ENCODE peak calls at places on chromosomes 1 and 21, in nine cellular contexts. One of them, this sample, is unnamed.

GRCh38 chr1:27727126-27727525 is 1.4 kb downstream of the FAM76A start:
- DNase-seq in effector memory CD4-positive, alpha-beta T cell: no peak
- DNase-seq in neural progenitor cell: no peak
- DNase-seq in lower lobe of right lung: no peak
- DNase-seq in left ventricle myocardium inferior: no peak
- DNase-seq in OCI-LY7: peak; percentile 7
- DNase-seq in fibroblast of lung: peak; percentile 36
- DNase-seq in PC-3: peak; percentile 17
- DNase-seq in heart right ventricle: no peak
- DNase-seq in this sample: no peak

GRCh38 chr1:89873757-89874156 is 52.9 kb downstream of the LRRC8D start:
- DNase-seq in effector memory CD4-positive, alpha-beta T cell: no peak
- DNase-seq in neural progenitor cell: no peak
- DNase-seq in lower lobe of right lung: no peak
- DNase-seq in left ventricle myocardium inferior: no peak
- DNase-seq in OCI-LY7: no peak
- DNase-seq in fibroblast of lung: peak; percentile 89
- DNase-seq in PC-3: no peak
- DNase-seq in heart right ventricle: no peak
- DNase-seq in this sample: no peak

GRCh38 chr1:147389532-147390184 is 147.2 kb downstream of the CHD1L start:
- DNase-seq in effector memory CD4-positive, alpha-beta T cell: no peak
- DNase-seq in neural progenitor cell: peak; percentile 68
- DNase-seq in lower lobe of right lung: no peak
- DNase-seq in left ventricle myocardium inferior: no peak
- DNase-seq in OCI-LY7: peak; percentile 57
- DNase-seq in fibroblast of lung: peak; percentile 31
- DNase-seq in PC-3: peak; percentile 82
- DNase-seq in heart right ventricle: no peak
- DNase-seq in this sample: no peak

GRCh38 chr21:31515253-31515652 is 144.2 kb upstream of the SOD1 start:
- DNase-seq in effector memory CD4-positive, alpha-beta T cell: no peak
- DNase-seq in neural progenitor cell: no peak
- DNase-seq in lower lobe of right lung: no peak
- DNase-seq in left ventricle myocardium inferior: no peak
- DNase-seq in OCI-LY7: no peak
- DNase-seq in fibroblast of lung: no peak
- DNase-seq in PC-3: no peak
- DNase-seq in heart right ventricle: no peak
- DNase-seq in this sample: no peak

GRCh38 chr1:63949965-63950364 is 176.1 kb downstream of the ROR1 start:
- DNase-seq in effector memory CD4-positive, alpha-beta T cell: no peak
- DNase-seq in neural progenitor cell: no peak
- DNase-seq in lower lobe of right lung: no peak
- DNase-seq in left ventricle myocardium inferior: no peak
- DNase-seq in OCI-LY7: no peak
- DNase-seq in fibroblast of lung: no peak
- DNase-seq in PC-3: no peak
- DNase-seq in heart right ventricle: no peak
- DNase-seq in this sample: no peak

GRCh38 chr1:224168859-224169380 is 14.1 kb upstream of the DEGS1 start:
- DNase-seq in effector memory CD4-positive, alpha-beta T cell: no peak
- DNase-seq in neural progenitor cell: no peak
- DNase-seq in lower lobe of right lung: no peak
- DNase-seq in left ventricle myocardium inferior: no peak
- DNase-seq in OCI-LY7: peak; percentile 38
- DNase-seq in fibroblast of lung: peak; percentile 97
- DNase-seq in PC-3: peak; percentile 98
- DNase-seq in heart right ventricle: no peak
- DNase-seq in this sample: peak; percentile 24

GRCh38 chr1:201348211-201348566 is 29.3 kb downstream of the TNNT2 start:
- DNase-seq in effector memory CD4-positive, alpha-beta T cell: no peak
- DNase-seq in neural progenitor cell: peak; percentile 83
- DNase-seq in lower lobe of right lung: peak; percentile 45
- DNase-seq in left ventricle myocardium inferior: no peak
- DNase-seq in OCI-LY7: peak; percentile 49
- DNase-seq in fibroblast of lung: peak; percentile 35
- DNase-seq in PC-3: peak; percentile 98
- DNase-seq in heart right ventricle: no peak
- DNase-seq in this sample: no peak

GRCh38 chr1:192639607-192640368 is 3.8 kb downstream of the RGS13 start:
- DNase-seq in effector memory CD4-positive, alpha-beta T cell: no peak
- DNase-seq in neural progenitor cell: no peak
- DNase-seq in lower lobe of right lung: no peak
- DNase-seq in left ventricle myocardium inferior: no peak
- DNase-seq in OCI-LY7: peak; percentile 42
- DNase-seq in fibroblast of lung: peak; percentile 83
- DNase-seq in PC-3: peak; percentile 83
- DNase-seq in heart right ventricle: no peak
- DNase-seq in this sample: no peak

GRCh38 chr1:46577671-46578070 is 26.2 kb upstream of the KNCN start:
- DNase-seq in effector memory CD4-positive, alpha-beta T cell: no peak
- DNase-seq in neural progenitor cell: no peak
- DNase-seq in lower lobe of right lung: no peak
- DNase-seq in left ventricle myocardium inferior: no peak
- DNase-seq in OCI-LY7: no peak
- DNase-seq in fibroblast of lung: no peak
- DNase-seq in PC-3: no peak
- DNase-seq in heart right ventricle: no peak
- DNase-seq in this sample: no peak

GRCh38 chr1:60924964-60925798 is 157.2 kb upstream of the NFIA start:
- DNase-seq in effector memory CD4-positive, alpha-beta T cell: no peak
- DNase-seq in neural progenitor cell: no peak
- DNase-seq in lower lobe of right lung: no peak
- DNase-seq in left ventricle myocardium inferior: no peak
- DNase-seq in OCI-LY7: no peak
- DNase-seq in fibroblast of lung: no peak
- DNase-seq in PC-3: no peak
- DNase-seq in heart right ventricle: no peak
- DNase-seq in this sample: no peak

GRCh38 chr1:109589679-109590078 is 29.7 kb downstream of the GNAT2 start:
- DNase-seq in effector memory CD4-positive, alpha-beta T cell: no peak
- DNase-seq in neural progenitor cell: no peak
- DNase-seq in lower lobe of right lung: no peak
- DNase-seq in left ventricle myocardium inferior: no peak
- DNase-seq in OCI-LY7: no peak
- DNase-seq in fibroblast of lung: no peak
- DNase-seq in PC-3: no peak
- DNase-seq in heart right ventricle: no peak
- DNase-seq in this sample: no peak

GRCh38 chr21:26945916-26946315 is 21.0 kb downstream of the ADAMTS5 start:
- DNase-seq in effector memory CD4-positive, alpha-beta T cell: no peak
- DNase-seq in neural progenitor cell: no peak
- DNase-seq in lower lobe of right lung: peak; percentile 49
- DNase-seq in left ventricle myocardium inferior: peak; percentile 35
- DNase-seq in OCI-LY7: no peak
- DNase-seq in fibroblast of lung: peak; percentile 12
- DNase-seq in PC-3: no peak
- DNase-seq in heart right ventricle: peak; percentile 30
- DNase-seq in this sample: no peak

GRCh38 chr1:159974350-159974965 is 20.4 kb upstream of the SLAMF9 start:
- DNase-seq in effector memory CD4-positive, alpha-beta T cell: no peak
- DNase-seq in neural progenitor cell: no peak
- DNase-seq in lower lobe of right lung: no peak
- DNase-seq in left ventricle myocardium inferior: no peak
- DNase-seq in OCI-LY7: no peak
- DNase-seq in fibroblast of lung: no peak
- DNase-seq in PC-3: no peak
- DNase-seq in heart right ventricle: no peak
- DNase-seq in this sample: no peak

GRCh38 chr1:244231572-244232315 is 180.7 kb downstream of the ZBTB18 start:
- DNase-seq in effector memory CD4-positive, alpha-beta T cell: no peak
- DNase-seq in neural progenitor cell: peak; percentile 38
- DNase-seq in lower lobe of right lung: no peak
- DNase-seq in left ventricle myocardium inferior: no peak
- DNase-seq in OCI-LY7: no peak
- DNase-seq in fibroblast of lung: peak; percentile 54
- DNase-seq in PC-3: peak; percentile 79
- DNase-seq in heart right ventricle: no peak
- DNase-seq in this sample: no peak

GRCh38 chr21:44418876-44419230 is 36.5 kb upstream of the LRRC3 start:
- DNase-seq in effector memory CD4-positive, alpha-beta T cell: no peak
- DNase-seq in neural progenitor cell: no peak
- DNase-seq in lower lobe of right lung: no peak
- DNase-seq in left ventricle myocardium inferior: peak; percentile 4
- DNase-seq in OCI-LY7: no peak
- DNase-seq in fibroblast of lung: no peak
- DNase-seq in PC-3: no peak
- DNase-seq in heart right ventricle: no peak
- DNase-seq in this sample: no peak

GRCh38 chr1:70847013-70847412 is 200.6 kb downstream of the PTGER3 start:
- DNase-seq in effector memory CD4-positive, alpha-beta T cell: no peak
- DNase-seq in neural progenitor cell: peak; percentile 4
- DNase-seq in lower lobe of right lung: no peak
- DNase-seq in left ventricle myocardium inferior: no peak
- DNase-seq in OCI-LY7: no peak
- DNase-seq in fibroblast of lung: no peak
- DNase-seq in PC-3: no peak
- DNase-seq in heart right ventricle: no peak
- DNase-seq in this sample: no peak

GRCh38 chr1:40899230-40899870 is 37.2 kb upstream of the CITED4 start:
- DNase-seq in effector memory CD4-positive, alpha-beta T cell: no peak
- DNase-seq in neural progenitor cell: no peak
- DNase-seq in lower lobe of right lung: peak; percentile 72
- DNase-seq in left ventricle myocardium inferior: no peak
- DNase-seq in OCI-LY7: no peak
- DNase-seq in fibroblast of lung: no peak
- DNase-seq in PC-3: peak; percentile 94
- DNase-seq in heart right ventricle: no peak
- DNase-seq in this sample: no peak

GRCh38 chr1:156638189-156638588 is 3.7 kb upstream of the BCAN start:
- DNase-seq in effector memory CD4-positive, alpha-beta T cell: no peak
- DNase-seq in neural progenitor cell: no peak
- DNase-seq in lower lobe of right lung: no peak
- DNase-seq in left ventricle myocardium inferior: no peak
- DNase-seq in OCI-LY7: no peak
- DNase-seq in fibroblast of lung: no peak
- DNase-seq in PC-3: no peak
- DNase-seq in heart right ventricle: no peak
- DNase-seq in this sample: no peak

GRCh38 chr1:89724369-89725015 is 91.6 kb downstream of the LRRC8C start:
- DNase-seq in effector memory CD4-positive, alpha-beta T cell: no peak
- DNase-seq in neural progenitor cell: no peak
- DNase-seq in lower lobe of right lung: no peak
- DNase-seq in left ventricle myocardium inferior: peak; percentile 35
- DNase-seq in OCI-LY7: peak; percentile 41
- DNase-seq in fibroblast of lung: peak; percentile 62
- DNase-seq in PC-3: peak; percentile 79
- DNase-seq in heart right ventricle: peak; percentile 19
- DNase-seq in this sample: peak; percentile 56

GRCh38 chr21:36065497-36066036 is 4.3 kb upstream of the CBR1 start:
- DNase-seq in effector memory CD4-positive, alpha-beta T cell: no peak
- DNase-seq in neural progenitor cell: no peak
- DNase-seq in lower lobe of right lung: no peak
- DNase-seq in left ventricle myocardium inferior: no peak
- DNase-seq in OCI-LY7: no peak
- DNase-seq in fibroblast of lung: peak; percentile 64
- DNase-seq in PC-3: peak; percentile 69
- DNase-seq in heart right ventricle: no peak
- DNase-seq in this sample: no peak
- H3K4me3 ChIP-seq in effector memory CD4-positive, alpha-beta T cell: no peak overlapping the region
- H3K4me3 ChIP-seq in neural progenitor cell: no peak overlapping the region
- H3K4me3 ChIP-seq in lower lobe of right lung: no peak overlapping the region
- H3K4me3 ChIP-seq in left ventricle myocardium inferior: no peak overlapping the region
- H3K4me3 ChIP-seq in OCI-LY7: no peak overlapping the region
- H3K4me3 ChIP-seq in fibroblast of lung: no peak overlapping the region
- H3K4me3 ChIP-seq in PC-3: no peak overlapping the region
- H3K4me3 ChIP-seq in heart right ventricle: no peak overlapping the region
- H3K4me3 ChIP-seq in this sample: no peak overlapping the region

GRCh38 chr1:36172983-36173382 is 17.0 kb downstream of the MAP7D1 start:
- DNase-seq in effector memory CD4-positive, alpha-beta T cell: no peak
- DNase-seq in neural progenitor cell: no peak
- DNase-seq in lower lobe of right lung: no peak
- DNase-seq in left ventricle myocardium inferior: no peak
- DNase-seq in OCI-LY7: no peak
- DNase-seq in fibroblast of lung: peak; percentile 89
- DNase-seq in PC-3: peak; percentile 93
- DNase-seq in heart right ventricle: no peak
- DNase-seq in this sample: no peak
- H3K36me3 ChIP-seq in effector memory CD4-positive, alpha-beta T cell: peaks cover 75% of the 10 kb centered on the region
- H3K36me3 ChIP-seq in neural progenitor cell: no peaks in the 10 kb centered on the region
- H3K36me3 ChIP-seq in lower lobe of right lung: peaks cover 88% of the 10 kb centered on the region
- H3K36me3 ChIP-seq in left ventricle myocardium inferior: peaks cover 73% of the 10 kb centered on the region
- H3K36me3 ChIP-seq in OCI-LY7: peaks cover 80% of the 10 kb centered on the region
- H3K36me3 ChIP-seq in fibroblast of lung: peaks cover 49% of the 10 kb centered on the region
- H3K36me3 ChIP-seq in PC-3: peaks cover 35% of the 10 kb centered on the region
- H3K36me3 ChIP-seq in heart right ventricle: peaks cover 98% of the 10 kb centered on the region
- H3K36me3 ChIP-seq in this sample: peaks cover 76% of the 10 kb centered on the region

GRCh38 chr1:208225954-208226937 is 17.9 kb downstream of the PLXNA2 start:
- DNase-seq in effector memory CD4-positive, alpha-beta T cell: no peak
- DNase-seq in neural progenitor cell: no peak
- DNase-seq in lower lobe of right lung: no peak
- DNase-seq in left ventricle myocardium inferior: no peak
- DNase-seq in OCI-LY7: no peak
- DNase-seq in fibroblast of lung: no peak
- DNase-seq in PC-3: no peak
- DNase-seq in heart right ventricle: no peak
- DNase-seq in this sample: no peak

GRCh38 chr1:208228550-208228949 is 15.6 kb downstream of the PLXNA2 start:
- DNase-seq in effector memory CD4-positive, alpha-beta T cell: no peak
- DNase-seq in neural progenitor cell: no peak
- DNase-seq in lower lobe of right lung: no peak
- DNase-seq in left ventricle myocardium inferior: no peak
- DNase-seq in OCI-LY7: no peak
- DNase-seq in fibroblast of lung: no peak
- DNase-seq in PC-3: no peak
- DNase-seq in heart right ventricle: no peak
- DNase-seq in this sample: no peak

GRCh38 chr1:208227366-208227765 is 16.8 kb downstream of the PLXNA2 start:
- DNase-seq in effector memory CD4-positive, alpha-beta T cell: no peak
- DNase-seq in neural progenitor cell: no peak
- DNase-seq in lower lobe of right lung: no peak
- DNase-seq in left ventricle myocardium inferior: no peak
- DNase-seq in OCI-LY7: no peak
- DNase-seq in fibroblast of lung: no peak
- DNase-seq in PC-3: no peak
- DNase-seq in heart right ventricle: no peak
- DNase-seq in this sample: no peak

GRCh38 chr1:208230668-208231529 is 13.3 kb downstream of the PLXNA2 start:
- DNase-seq in effector memory CD4-positive, alpha-beta T cell: no peak
- DNase-seq in neural progenitor cell: no peak
- DNase-seq in lower lobe of right lung: peak; percentile 73
- DNase-seq in left ventricle myocardium inferior: no peak
- DNase-seq in OCI-LY7: no peak
- DNase-seq in fibroblast of lung: no peak
- DNase-seq in PC-3: no peak
- DNase-seq in heart right ventricle: no peak
- DNase-seq in this sample: no peak

GRCh38 chr1:208228026-208228425 is 16.2 kb downstream of the PLXNA2 start:
- DNase-seq in effector memory CD4-positive, alpha-beta T cell: no peak
- DNase-seq in neural progenitor cell: no peak
- DNase-seq in lower lobe of right lung: no peak
- DNase-seq in left ventricle myocardium inferior: no peak
- DNase-seq in OCI-LY7: no peak
- DNase-seq in fibroblast of lung: no peak
- DNase-seq in PC-3: no peak
- DNase-seq in heart right ventricle: no peak
- DNase-seq in this sample: no peak
- H3K4me1 ChIP-seq in effector memory CD4-positive, alpha-beta T cell: no peaks in the 10 kb centered on the region
- H3K4me1 ChIP-seq in neural progenitor cell: peaks cover 36% of the 10 kb centered on the region
- H3K4me1 ChIP-seq in lower lobe of right lung: peaks cover 88% of the 10 kb centered on the region
- H3K4me1 ChIP-seq in left ventricle myocardium inferior: peaks cover 96% of the 10 kb centered on the region
- H3K4me1 ChIP-seq in OCI-LY7: no peaks in the 10 kb centered on the region
- H3K4me1 ChIP-seq in fibroblast of lung: peaks cover 12% of the 10 kb centered on the region
- H3K4me1 ChIP-seq in PC-3: peaks cover 30% of the 10 kb centered on the region
- H3K4me1 ChIP-seq in heart right ventricle: peaks cover 48% of the 10 kb centered on the region
- H3K4me1 ChIP-seq in this sample: no peaks in the 10 kb centered on the region

GRCh38 chr1:67193700-67194099 is 27.4 kb downstream of the IL23R start:
- DNase-seq in effector memory CD4-positive, alpha-beta T cell: no peak
- DNase-seq in neural progenitor cell: no peak
- DNase-seq in lower lobe of right lung: no peak
- DNase-seq in left ventricle myocardium inferior: no peak
- DNase-seq in OCI-LY7: no peak
- DNase-seq in fibroblast of lung: no peak
- DNase-seq in PC-3: no peak
- DNase-seq in heart right ventricle: no peak
- DNase-seq in this sample: no peak
- H3K4me3 ChIP-seq in effector memory CD4-positive, alpha-beta T cell: no peak overlapping the region
- H3K4me3 ChIP-seq in neural progenitor cell: no peak overlapping the region
- H3K4me3 ChIP-seq in lower lobe of right lung: no peak overlapping the region
- H3K4me3 ChIP-seq in left ventricle myocardium inferior: no peak overlapping the region
- H3K4me3 ChIP-seq in OCI-LY7: no peak overlapping the region
- H3K4me3 ChIP-seq in fibroblast of lung: no peak overlapping the region
- H3K4me3 ChIP-seq in PC-3: no peak overlapping the region
- H3K4me3 ChIP-seq in heart right ventricle: no peak overlapping the region
- H3K4me3 ChIP-seq in this sample: peak overlapping the region; percentile 23